ENCODE peak calls at places on chromosomes 2 and 18, in eight cellular contexts. B, P, T, S, X, U, V and D are unnamed samples.

GRCh38 chr2:112944971-112945370 is 32.8 kb upstream of the IL36G start:
- DNase-seq in B (no peak), P (no peak), T (no peak), S (no peak), X (no peak), U (no peak), V (no peak), D (no peak)

GRCh38 chr2:20621366-20622295 is 29.3 kb downstream of the HS1BP3 start:
- DNase-seq in B (no peak), P (no peak), T (no peak), S (no peak), X (no peak), U (no peak), V (no peak), D (no peak)

GRCh38 chr2:172845008-172845670 is 109.5 kb downstream of the RAPGEF4 start:
- DNase-seq in B (no peak), P (no peak), T (no peak), S (no peak), X (no peak), U (no peak), V (no peak), D (no peak)

GRCh38 chr2:20917287-20917660 is 94.4 kb upstream of the LDAH start:
- DNase-seq in B (no peak), P (no peak), T (no peak), S (no peak), X (no peak), U (no peak), V (no peak), D (no peak)

GRCh38 chr2:201618744-201619654 is 24.3 kb downstream of the TMEM237 start:
- DNase-seq in B (peak), P (peak), T (peak), S (no peak), X (peak), U (peak), V (no peak), D (no peak)

GRCh38 chr2:65340898-65341681 is 91.3 kb downstream of the SPRED2 start:
- DNase-seq in B (no peak), P (no peak), T (no peak), S (no peak), X (no peak), U (no peak), V (no peak), D (no peak)

GRCh38 chr2:95728878-95729511 is 137.2 kb downstream of the TRIM43 start:
- DNase-seq in B (peak), P (peak), T (peak), S (peak), X (peak), U (peak), V (peak), D (peak)

GRCh38 chr2:19746611-19747309 is 155.0 kb downstream of the TTC32 start:
- DNase-seq in B (peak), P (peak), T (peak), S (no peak), X (no peak), U (peak), V (no peak), D (peak)

GRCh38 chr2:223101340-223102039 is 49.5 kb downstream of the KCNE4 start:
- DNase-seq in B (peak), P (peak), T (peak), S (no peak), X (no peak), U (peak), V (peak), D (no peak)

GRCh38 chr2:18560797-18561085 is 288 bp upstream of the RDH14 start:
- DNase-seq in B (no peak), P (no peak), T (no peak), S (no peak), X (no peak), U (no peak), V (no peak), D (no peak)

GRCh38 chr2:39107156-39107555 is 13.7 kb downstream of the SOS1 start:
- DNase-seq in B (peak), P (peak), T (peak), S (no peak), X (no peak), U (peak), V (no peak), D (peak)

GRCh38 chr2:144472046-144472412 is 47.9 kb downstream of the ZEB2 start:
- DNase-seq in B (no peak), P (no peak), T (no peak), S (no peak), X (no peak), U (no peak), V (no peak), D (no peak)

GRCh38 chr2:69619725-69620124 is 23.8 kb downstream of the AAK1 start:
- DNase-seq in B (no peak), P (no peak), T (no peak), S (no peak), X (no peak), U (no peak), V (no peak), D (no peak)

GRCh38 chr2:25073025-25073424 is 31.1 kb downstream of the EFR3B start:
- DNase-seq in B (no peak), P (no peak), T (no peak), S (no peak), X (no peak), U (no peak), V (no peak), D (no peak)

GRCh38 chr2:204110250-204111183 is 174.0 kb downstream of the ICOS start:
- DNase-seq in B (no peak), P (no peak), T (peak), S (peak), X (no peak), U (peak), V (peak), D (no peak)

GRCh38 chr2:221501210-221501882 is 70.8 kb downstream of the EPHA4 start:
- DNase-seq in B (no peak), P (no peak), T (peak), S (no peak), X (peak), U (peak), V (no peak), D (peak)

GRCh38 chr2:63047534-63048281 is 2.9 kb upstream of the OTX1 start:
- DNase-seq in B (peak), P (peak), T (no peak), S (no peak), X (no peak), U (no peak), V (no peak), D (no peak)

GRCh38 chr18:50162486-50163304 is 32.3 kb downstream of the MYO5B start:
- DNase-seq in B (no peak), P (no peak), T (no peak), S (no peak), X (peak), U (no peak), V (no peak), D (peak)

GRCh38 chr2:106316937-106317336 is 122.8 kb upstream of the UXS1 start:
- DNase-seq in B (no peak), P (no peak), T (no peak), S (no peak), X (no peak), U (no peak), V (no peak), D (no peak)

GRCh38 chr2:65026640-65027464 is 29.4 kb upstream of the CEP68 start:
- DNase-seq in B (no peak), P (no peak), T (no peak), S (no peak), X (no peak), U (no peak), V (no peak), D (no peak)

GRCh38 chr2:226031078-226031937 is 631.8 kb downstream of the NYAP2 start:
- DNase-seq in B (peak), P (peak), T (peak), S (peak), X (peak), U (peak), V (peak), D (peak)

GRCh38 chr18:23422751-23423418 is 30.2 kb upstream of the RIOK3 start:
- DNase-seq in B (no peak), P (no peak), T (no peak), S (no peak), X (peak), U (peak), V (peak), D (peak)

GRCh38 chr2:61266653-61267505 is 104.9 kb downstream of the C2orf74 start:
- DNase-seq in B (no peak), P (no peak), T (no peak), S (no peak), X (peak), U (no peak), V (no peak), D (no peak)

GRCh38 chr2:3536682-3537632 is 17.6 kb upstream of the ADI1 start:
- DNase-seq in B (peak), P (peak), T (peak), S (no peak), X (peak), U (peak), V (no peak), D (peak)

GRCh38 chr2:71544919-71545571 is 91.7 kb downstream of the DYSF start:
- DNase-seq in B (no peak), P (no peak), T (no peak), S (no peak), X (no peak), U (no peak), V (no peak), D (no peak)
- H3K4me3 ChIP-seq in B (no peak), P (no peak), T (no peak), S (no peak), X (no peak), U (no peak), V (no peak), D (no peak)

DNA sequence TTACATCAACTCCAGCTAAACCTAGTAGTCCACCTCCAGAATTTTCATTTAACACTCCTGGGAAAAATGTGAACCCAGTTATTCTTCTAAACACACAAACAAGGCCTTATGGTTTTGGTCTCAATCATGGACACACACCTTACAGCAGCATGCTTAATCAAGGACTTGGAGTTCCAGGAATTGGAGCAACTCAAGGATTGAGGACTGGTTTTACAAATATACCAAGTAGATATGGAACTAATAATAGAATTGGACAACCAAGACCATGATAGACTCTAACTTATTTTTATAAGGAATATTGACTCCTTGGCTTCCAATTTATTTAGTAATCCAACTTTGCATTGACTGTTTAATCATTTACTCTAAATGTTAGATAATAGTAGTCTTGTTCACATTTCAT is 44.2 kb downstream of the NLRC4 start:
- DNase-seq in B (no peak), P (no peak), T (no peak), S (no peak), X (no peak), U (no peak), V (no peak), D (no peak)
- H3K4me3 ChIP-seq in B (no peak), P (no peak), T (no peak), S (no peak), X (no peak), U (no peak), V (no peak), D (no peak)

GRCh38 chr18:28081516-28081915 is 95.4 kb downstream of the CDH2 start:
- DNase-seq in B (no peak), P (no peak), T (no peak), S (no peak), X (no peak), U (no peak), V (no peak), D (no peak)

GRCh38 chr18:28087173-28087563 is 89.8 kb downstream of the CDH2 start:
- DNase-seq in B (no peak), P (no peak), T (no peak), S (no peak), X (peak), U (peak), V (no peak), D (peak)

GRCh38 chr18:28088477-28088876 is 88.5 kb downstream of the CDH2 start:
- DNase-seq in B (peak), P (peak), T (no peak), S (no peak), X (no peak), U (no peak), V (no peak), D (no peak)

GRCh38 chr18:28091197-28091596 is 85.7 kb downstream of the CDH2 start:
- DNase-seq in B (no peak), P (no peak), T (no peak), S (no peak), X (no peak), U (no peak), V (no peak), D (no peak)

GRCh38 chr18:28086530-28087172 is 90.3 kb downstream of the CDH2 start:
- DNase-seq in B (no peak), P (peak), T (peak), S (no peak), X (peak), U (peak), V (no peak), D (peak)
- H3K4me3 ChIP-seq in B (no peak), P (peak), T (no peak), S (no peak), X (peak), U (peak), V (no peak), D (no peak)

GRCh38 chr2:98702127-98702802 is 28.7 kb downstream of the MGAT4A start:
- DNase-seq in B (no peak), P (no peak), T (no peak), S (no peak), X (no peak), U (no peak), V (no peak), D (no peak)
- H3K4me3 ChIP-seq in B (no peak), P (no peak), T (no peak), S (no peak), X (no peak), U (no peak), V (no peak), D (no peak)

DNA sequence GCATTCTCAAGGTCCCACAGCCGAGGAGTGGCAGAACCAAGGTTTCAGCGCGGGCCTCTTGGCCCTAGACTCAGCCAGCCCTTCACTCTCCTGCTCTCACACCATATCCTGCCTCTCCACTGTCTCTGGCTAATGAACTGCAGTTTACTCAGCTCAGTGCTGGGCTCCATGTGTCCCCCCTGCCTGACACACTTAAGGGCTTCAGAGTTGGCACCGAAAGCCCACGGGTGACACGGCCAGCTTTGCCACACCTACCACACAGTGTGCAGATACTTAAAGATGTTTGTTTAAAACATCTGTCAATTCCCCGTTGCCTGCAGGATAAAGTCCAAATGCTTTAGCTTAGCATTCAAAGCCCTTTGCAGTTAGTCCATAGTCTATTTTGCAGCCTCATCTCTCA is 241.2 kb downstream of the SEPTIN10 start:
- DNase-seq in B (peak), P (no peak), T (no peak), S (no peak), X (no peak), U (no peak), V (no peak), D (no peak)
- H3K4me3 ChIP-seq in B (no peak), P (no peak), T (no peak), S (no peak), X (no peak), U (no peak), V (no peak), D (no peak)

DNA sequence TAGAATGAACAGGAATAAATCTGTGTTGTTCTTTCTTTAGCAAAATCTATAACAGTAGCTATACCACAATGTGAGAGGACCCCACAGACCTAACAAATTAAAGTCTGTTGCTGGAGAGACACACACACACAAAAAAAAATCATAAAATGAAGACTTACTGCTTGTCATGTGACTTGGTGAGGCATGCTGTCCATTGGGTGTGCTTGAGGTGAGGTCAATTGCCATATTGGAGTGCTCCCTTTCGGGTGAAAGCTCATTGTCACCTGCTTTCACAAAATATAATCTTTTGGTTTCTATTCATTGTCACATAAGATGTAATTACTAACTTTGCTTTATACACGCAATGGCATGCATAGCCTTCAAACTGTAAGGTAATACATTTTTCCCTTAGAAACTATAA is 3.9 kb downstream of the IKZF2 start:
- DNase-seq in B (no peak), P (no peak), T (peak), S (no peak), X (no peak), U (no peak), V (no peak), D (no peak)
- H3K4me3 ChIP-seq in B (no peak), P (no peak), T (peak), S (no peak), X (no peak), U (no peak), V (no peak), D (no peak)

GRCh38 chr2:55590810-55591440 is 26.5 kb downstream of the PPP4R3B start:
- DNase-seq in B (no peak), P (no peak), T (no peak), S (peak), X (peak), U (no peak), V (peak), D (no peak)

GRCh38 chr2:55581435-55581834 is 36.0 kb downstream of the PPP4R3B start:
- DNase-seq in B (peak), P (peak), T (peak), S (no peak), X (no peak), U (no peak), V (no peak), D (no peak)

GRCh38 chr2:55581875-55582547 is 35.4 kb downstream of the PPP4R3B start:
- DNase-seq in B (no peak), P (no peak), T (no peak), S (peak), X (peak), U (no peak), V (no peak), D (peak)

GRCh38 chr2:55585451-55586079 is 31.9 kb downstream of the PPP4R3B start:
- DNase-seq in B (no peak), P (no peak), T (peak), S (peak), X (peak), U (peak), V (peak), D (no peak)
- H3K4me3 ChIP-seq in B (no peak), P (no peak), T (no peak), S (no peak), X (no peak), U (peak), V (no peak), D (no peak)

DNA sequence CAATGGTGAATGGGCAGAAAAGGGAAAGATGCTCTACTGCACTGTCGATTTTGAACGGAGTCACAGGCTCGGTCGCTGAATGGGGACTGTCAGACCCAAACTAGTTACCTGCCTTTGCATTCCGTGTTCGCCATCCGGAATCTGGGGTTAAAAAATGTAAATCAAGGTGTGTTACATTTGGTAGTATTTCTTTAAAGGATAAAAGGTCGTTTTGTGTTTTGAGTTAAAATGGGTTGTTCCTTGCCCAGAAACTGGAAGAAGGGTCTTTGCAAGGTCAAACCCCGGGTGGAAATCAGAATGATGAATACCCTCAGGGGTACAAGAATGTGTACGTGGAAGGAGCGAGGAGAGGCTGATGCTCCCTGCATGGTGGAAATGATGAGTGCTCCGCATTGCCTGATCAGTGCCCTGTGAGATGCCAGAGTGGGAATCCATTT is 1.0 kb downstream of the VSNL1 start:
- DNase-seq in B (no peak), P (no peak), T (no peak), S (no peak), X (no peak), U (no peak), V (no peak), D (no peak)
- H3K4me3 ChIP-seq in B (peak), P (peak), T (no peak), S (peak), X (peak), U (peak), V (no peak), D (peak)